ENCODE peak calls at places on chromosomes 3 and 15, in eight cellular contexts. S is left lobe of liver; V is activated CD8-positive, alpha-beta memory T cell treated with anti-CD3 and anti-CD28 coated beads, Interleukin-2, amount 10 ng/mL, durations not matched to agents 7 days and 5 days; Y is GM20000; J is CD4-positive, alpha-beta T cell; R is fibroblast of pulmonary artery; W is naive thymus-derived CD4-positive, alpha-beta T cell; A is smooth muscle cell of the brain vasculature. N is an unnamed sample.

GRCh38 chr3:113231827-113232253 is 20.5 kb downstream of the BOC start:
- DNase-seq in S (no peak), V (no peak), Y (no peak), J (no peak), R (peak), W (no peak), A (peak), N (no peak)

GRCh38 chr15:33029247-33029646 is 165.3 kb downstream of the FMN1 start:
- DNase-seq in S (no peak), V (no peak), Y (no peak), J (no peak), R (no peak), W (no peak), A (no peak), N (no peak)

GRCh38 chr3:122102191-122102935 is 47.2 kb downstream of the CD86 start:
- DNase-seq in S (no peak), V (peak), Y (no peak), J (no peak), R (no peak), W (no peak), A (no peak), N (no peak)

GRCh38 chr15:92578096-92578835 is 77.3 kb downstream of the FAM174B start:
- DNase-seq in S (no peak), V (peak), Y (no peak), J (no peak), R (no peak), W (no peak), A (no peak), N (no peak)

GRCh38 chr3:194065119-194065392 is 70.9 kb upstream of the HES1 start:
- DNase-seq in S (peak), V (no peak), Y (no peak), J (no peak), R (no peak), W (no peak), A (no peak), N (no peak)

GRCh38 chr3:64655160-64655559 is 32.6 kb downstream of the ADAMTS9 start:
- DNase-seq in S (no peak), V (no peak), Y (no peak), J (no peak), R (no peak), W (no peak), A (no peak), N (no peak)

GRCh38 chr15:70240082-70240481 is 142.4 kb upstream of the TLE3 start:
- DNase-seq in S (no peak), V (no peak), Y (peak), J (no peak), R (no peak), W (no peak), A (no peak), N (no peak)

GRCh38 chr15:85504739-85505676 is 124.6 kb downstream of the AKAP13 start:
- DNase-seq in S (no peak), V (peak), Y (peak), J (peak), R (peak), W (no peak), A (peak), N (peak)

GRCh38 chr3:152738656-152739055 is 96.3 kb upstream of the P2RY1 start:
- DNase-seq in S (no peak), V (no peak), Y (peak), J (no peak), R (peak), W (no peak), A (peak), N (no peak)

GRCh38 chr3:43071313-43071893 is 34.5 kb downstream of the POMGNT2 start:
- DNase-seq in S (peak), V (peak), Y (peak), J (peak), R (no peak), W (no peak), A (no peak), N (no peak)

GRCh38 chr15:80953953-80954778 is 35.5 kb downstream of the MESD start:
- DNase-seq in S (no peak), V (peak), Y (no peak), J (no peak), R (no peak), W (no peak), A (no peak), N (no peak)

GRCh38 chr3:13159890-13160289 is 86.7 kb upstream of the IQSEC1 start:
- DNase-seq in S (no peak), V (no peak), Y (no peak), J (no peak), R (no peak), W (no peak), A (no peak), N (no peak)

GRCh38 chr3:57559526-57559925 is 3.5 kb downstream of the PDE12 start:
- DNase-seq in S (no peak), V (no peak), Y (no peak), J (no peak), R (peak), W (no peak), A (no peak), N (no peak)

GRCh38 chr3:184525337-184526157 is 36.0 kb upstream of the EPHB3 start:
- DNase-seq in S (no peak), V (no peak), Y (peak), J (no peak), R (no peak), W (no peak), A (no peak), N (no peak)

GRCh38 chr15:23629234-23629805 is 18.3 kb downstream of the MAGEL2 start:
- DNase-seq in S (no peak), V (no peak), Y (no peak), J (no peak), R (peak), W (no peak), A (no peak), N (no peak)

GRCh38 chr3:71690222-71690821 is 34.9 kb downstream of the EIF4E3 start:
- DNase-seq in S (no peak), V (no peak), Y (no peak), J (no peak), R (peak), W (no peak), A (no peak), N (no peak)

GRCh38 chr3:66076861-66077495 is 38.3 kb upstream of the MAGI1 start:
- DNase-seq in S (no peak), V (no peak), Y (no peak), J (no peak), R (no peak), W (no peak), A (no peak), N (no peak)

GRCh38 chr3:169387751-169388696 is 275.5 kb downstream of the MECOM start:
- DNase-seq in S (no peak), V (no peak), Y (no peak), J (no peak), R (peak), W (no peak), A (no peak), N (no peak)

GRCh38 chr3:161316006-161316689 is 55.2 kb downstream of the SPTSSB start:
- DNase-seq in S (no peak), V (no peak), Y (no peak), J (no peak), R (peak), W (no peak), A (no peak), N (peak)

GRCh38 chr3:43009547-43009946 is 30.4 kb downstream of the GASK1A start:
- DNase-seq in S (no peak), V (no peak), Y (no peak), J (no peak), R (no peak), W (no peak), A (no peak), N (no peak)

GRCh38 chr3:115624898-115625297 is 1.6 kb downstream of the GAP43 start:
- DNase-seq in S (no peak), V (no peak), Y (no peak), J (no peak), R (no peak), W (no peak), A (no peak), N (no peak)

GRCh38 chr15:43095708-43096347 is 10.0 kb downstream of the UBR1 start:
- DNase-seq in S (no peak), V (no peak), Y (no peak), J (no peak), R (peak), W (no peak), A (no peak), N (no peak)

GRCh38 chr15:62758126-62758951 is 284.2 kb upstream of the TPM1 start:
- DNase-seq in S (peak), V (no peak), Y (no peak), J (no peak), R (peak), W (no peak), A (peak), N (no peak)

GRCh38 chr15:59798605-59798917 is 109.4 kb upstream of the BNIP2 start:
- DNase-seq in S (no peak), V (no peak), Y (no peak), J (no peak), R (no peak), W (no peak), A (no peak), N (no peak)

GRCh38 chr3:184557348-184557950 is 4.1 kb upstream of the EPHB3 start:
- DNase-seq in S (no peak), V (no peak), Y (no peak), J (no peak), R (no peak), W (no peak), A (no peak), N (no peak)

GRCh38 chr3:58404396-58404795 is 29.2 kb downstream of the PDHB start:
- DNase-seq in S (no peak), V (no peak), Y (no peak), J (no peak), R (peak), W (no peak), A (no peak), N (no peak)

GRCh38 chr3:151011427-151011826 is 38.9 kb upstream of the CLRN1 start:
- DNase-seq in S (no peak), V (no peak), Y (no peak), J (no peak), R (peak), W (no peak), A (no peak), N (peak)

GRCh38 chr3:108093021-108093420 is 2.2 kb upstream of the CD47 start:
- DNase-seq in S (no peak), V (no peak), Y (no peak), J (no peak), R (no peak), W (no peak), A (no peak), N (no peak)

GRCh38 chr15:66831801-66832390 is 129.9 kb downstream of the SMAD6 start:
- DNase-seq in S (no peak), V (no peak), Y (no peak), J (no peak), R (no peak), W (no peak), A (no peak), N (no peak)

GRCh38 chr3:99269606-99270355 is 368.3 kb upstream of the DCBLD2 start:
- DNase-seq in S (no peak), V (no peak), Y (no peak), J (no peak), R (peak), W (no peak), A (no peak), N (no peak)

GRCh38 chr15:99446565-99447496 is 119.0 kb upstream of the MEF2A start:
- DNase-seq in S (peak), V (peak), Y (peak), J (no peak), R (no peak), W (no peak), A (no peak), N (no peak)

GRCh38 chr15:65201918-65202317 is 9.4 kb downstream of the CILP start:
- DNase-seq in S (no peak), V (no peak), Y (no peak), J (no peak), R (no peak), W (no peak), A (no peak), N (no peak)

GRCh38 chr3:57756528-57757401 is 656 bp downstream of the SLMAP start:
- DNase-seq in S (peak), V (peak), Y (peak), J (peak), R (peak), W (peak), A (no peak), N (no peak)

GRCh38 chr3:100046986-100047385 is 67.3 kb downstream of the FILIP1L start:
- DNase-seq in S (no peak), V (no peak), Y (no peak), J (no peak), R (no peak), W (no peak), A (no peak), N (no peak)

GRCh38 chr15:79875213-79875612 is 21.6 kb downstream of the MTHFS start:
- DNase-seq in S (no peak), V (no peak), Y (no peak), J (no peak), R (no peak), W (no peak), A (no peak), N (no peak)

GRCh38 chr15:36370735-36371115 is 208.7 kb upstream of the CDIN1 start:
- DNase-seq in S (no peak), V (no peak), Y (no peak), J (no peak), R (peak), W (no peak), A (no peak), N (peak)

GRCh38 chr3:2713923-2714322 is 396.3 kb downstream of the IL5RA start:
- DNase-seq in S (no peak), V (no peak), Y (no peak), J (no peak), R (no peak), W (no peak), A (no peak), N (no peak)

N was measured in pulmonary artery endothelial cell.